ENCODE peak calls at places on chromosomes 7 and 10, in five cellular contexts. D is vagina; X is naive thymus-derived CD4-positive, alpha-beta T cell; R is esophagus squamous epithelium; H is CD8-positive, alpha-beta T cell. S is an unnamed sample.

GRCh38 chr7:111210996-111211395 is 120.1 kb downstream of the LRRN3 start:
- DNase-seq in H (no peak), X (no peak), D (no peak), R (no peak), S (no peak)

GRCh38 chr10:1434202-1434601 is 303.1 kb downstream of the ADARB2 start:
- DNase-seq in H (no peak), X (no peak), D (peak; percentile 82), R (no peak), S (no peak)

GRCh38 chr7:152968003-152968402 is 208.5 kb downstream of the ACTR3B start:
- DNase-seq in X (no peak), D (no peak), H (no peak), R (no peak), S (no peak)

GRCh38 chr7:73799282-73800141 is 29.4 kb upstream of the CLDN3 start:
- DNase-seq in X (no peak), D (no peak), H (no peak), R (no peak), S (no peak)

GRCh38 chr10:117541909-117542705 is 439 bp upstream of the EMX2 start:
- DNase-seq in D (no peak), X (no peak), R (no peak), H (no peak), S (peak; percentile 89)

GRCh38 chr7:148941598-148942280 is 57.6 kb upstream of the EZH2 start:
- DNase-seq in X (peak; percentile 64), D (no peak), H (peak; percentile 57), R (no peak), S (peak; percentile 70)

GRCh38 chr10:29947701-29948060 is 111.7 kb downstream of the JCAD start:
- DNase-seq in X (no peak), R (no peak), H (no peak), D (no peak), S (no peak)

GRCh38 chr7:38217672-38218071 is 39.6 kb downstream of the STARD3NL start:
- DNase-seq in D (no peak), R (no peak), X (no peak), H (no peak), S (no peak)

GRCh38 chr7:31782411-31782991 is 95.5 kb downstream of the PPP1R17 start:
- DNase-seq in X (no peak), R (no peak), H (no peak), D (no peak), S (no peak)

GRCh38 chr10:123916775-123917174 is 25.2 kb upstream of the CPXM2 start:
- DNase-seq in D (no peak), H (no peak), R (no peak), X (no peak), S (no peak)

GRCh38 chr10:120940299-120940900 is 89.2 kb downstream of the WDR11 start:
- DNase-seq in X (no peak), D (no peak), R (no peak), H (no peak), S (no peak)

GRCh38 chr7:636396-636795 is 90.1 kb upstream of the DNAAF5 start:
- DNase-seq in D (no peak), H (peak; percentile 47), R (no peak), X (peak; percentile 22), S (no peak)

GRCh38 chr10:79927111-79927828 is 21.6 kb downstream of the SFTPD start:
- DNase-seq in D (no peak), H (no peak), X (no peak), R (no peak), S (no peak)

GRCh38 chr7:117808910-117809705 is 64.1 kb downstream of the CTTNBP2 start:
- DNase-seq in D (no peak), H (no peak), X (no peak), R (no peak), S (no peak)

GRCh38 chr10:50653142-50653541 is 29.4 kb upstream of the SGMS1 start:
- DNase-seq in X (peak; percentile 18), H (peak; percentile 31), D (no peak), R (no peak), S (no peak)

GRCh38 chr7:67377939-67378862 is 381.6 kb downstream of the TYW1 start:
- DNase-seq in H (peak; percentile 58), X (peak; percentile 43), R (peak; percentile 2), D (no peak), S (peak; percentile 75)

GRCh38 chr10:119653209-119653608 is 2.0 kb downstream of the BAG3 start:
- DNase-seq in H (no peak), R (no peak), D (no peak), X (peak; percentile 57), S (no peak)

GRCh38 chr7:149071641-149072437 is 18.7 kb downstream of the ZNF786 start:
- DNase-seq in H (peak; percentile 49), X (peak; percentile 49), R (no peak), D (no peak), S (peak; percentile 69)

GRCh38 chr10:14436233-14436632 is 105.5 kb upstream of the FRMD4A start:
- DNase-seq in H (no peak), R (no peak), D (no peak), X (no peak), S (no peak)

GRCh38 chr10:102235598-102235920 is 5.8 kb downstream of the PITX3 start:
- DNase-seq in X (no peak), H (no peak), D (no peak), R (no peak), S (no peak)

GRCh38 chr7:44309271-44310091 is 15.9 kb downstream of the CAMK2B start:
- DNase-seq in X (peak; percentile 11), H (peak; percentile 25), R (no peak), D (no peak), S (peak; percentile 86)

GRCh38 chr7:93968911-93969620 is 35.1 kb downstream of the BET1 start:
- DNase-seq in D (no peak), H (no peak), X (no peak), R (no peak), S (no peak)

GRCh38 chr10:54613162-54613561 is 187.9 kb downstream of the PCDH15 start:
- DNase-seq in R (no peak), D (no peak), H (no peak), X (no peak), S (no peak)

GRCh38 chr7:86975449-86975848 is 84.0 kb downstream of the ELAPOR2 start:
- DNase-seq in X (no peak), R (no peak), D (no peak), H (no peak), S (no peak)

GRCh38 chr7:112868609-112869008 is 78.4 kb upstream of the TMEM168 start:
- DNase-seq in X (no peak), H (no peak), D (no peak), R (no peak), S (no peak)

GRCh38 chr10:130111115-130111847 is 651 bp upstream of the C10orf143 start:
- DNase-seq in X (peak; percentile 97), R (peak; percentile 96), D (peak; percentile 98), H (peak; percentile 95), S (peak; percentile 97)

GRCh38 chr7:99352247-99352646 is 22.3 kb upstream of the ARPC1B start:
- DNase-seq in D (no peak), R (no peak), X (no peak), H (no peak), S (no peak)

GRCh38 chr10:43259248-43259980 is 7.5 kb downstream of the RASGEF1A start:
- DNase-seq in R (no peak), H (peak; percentile 9), D (no peak), X (no peak), S (no peak)

GRCh38 chr7:71486856-71487628 is 355.1 kb downstream of the GALNT17 start:
- DNase-seq in X (no peak), R (no peak), H (no peak), D (no peak), S (peak; percentile 76)

GRCh38 chr7:41256186-41256945 is 446.5 kb downstream of the INHBA start:
- DNase-seq in D (no peak), R (no peak), X (no peak), H (no peak), S (no peak)

GRCh38 chr10:130372866-130373265 is 236.7 kb downstream of the GLRX3 start:
- DNase-seq in X (no peak), H (no peak), R (no peak), D (no peak), S (no peak)

GRCh38 chr7:2955177-2955768 is 88.4 kb downstream of the CARD11 start:
- DNase-seq in D (no peak), H (no peak), R (no peak), X (no peak), S (no peak)

GRCh38 chr10:79313911-79314439 is 33.3 kb upstream of the PPIF start:
- DNase-seq in R (no peak), H (no peak), D (no peak), X (no peak), S (peak; percentile 46)

GRCh38 chr7:105653441-105654005 is 72.2 kb upstream of the EFCAB10 start:
- DNase-seq in X (no peak), R (no peak), D (no peak), H (no peak), S (no peak)
- H3K4me1 ChIP-seq in X (peaks cover 5% of the 10 kb centered on the region), R (peaks cover 16% of the 10 kb centered on the region), D (peaks cover 65% of the 10 kb centered on the region), H (no peaks in the 10 kb centered on the region), S (peaks cover 27% of the 10 kb centered on the region)

GRCh38 chr10:31033166-31033565 is 1.5 kb upstream of the ZNF438 start:
- DNase-seq in R (no peak), H (no peak), D (no peak), X (no peak), S (peak; percentile 31)
- H3K4me3 ChIP-seq in R (no peak overlapping the region), H (no peak overlapping the region), D (peak overlapping the region; percentile 61), X (no peak overlapping the region), S (peak overlapping the region; percentile 79)

GRCh38 chr7:159015081-159015893 is 129.4 kb downstream of the VIPR2 start:
- DNase-seq in H (no peak), X (no peak), R (no peak), D (no peak), S (peak; percentile 77)
- H3K27ac ChIP-seq in H (no peak overlapping the region), X (no peak overlapping the region), R (peak overlapping the region; percentile 85), D (peak overlapping the region; percentile 70), S (peak overlapping the region; percentile 64)

GRCh38 chr7:50208335-50208982 is 96.1 kb upstream of the IKZF1 start:
- DNase-seq in X (no peak), D (no peak), R (no peak), H (no peak), S (no peak)
- H3K4me1 ChIP-seq in X (peaks cover 22% of the 10 kb centered on the region), D (no peaks in the 10 kb centered on the region), R (no peaks in the 10 kb centered on the region), H (peaks cover 92% of the 10 kb centered on the region), S (no peaks in the 10 kb centered on the region)

GRCh38 chr10:103969857-103970627 is 3.1 kb downstream of the SLK start:
- DNase-seq in X (no peak), H (no peak), D (no peak), R (no peak), S (no peak)
- H3K4me3 ChIP-seq in X (peak overlapping the region; percentile 81), H (peak overlapping the region; percentile 18), D (peak overlapping the region; percentile 88), R (peak overlapping the region; percentile 99), S (peak overlapping the region; percentile 97)

DNA sequence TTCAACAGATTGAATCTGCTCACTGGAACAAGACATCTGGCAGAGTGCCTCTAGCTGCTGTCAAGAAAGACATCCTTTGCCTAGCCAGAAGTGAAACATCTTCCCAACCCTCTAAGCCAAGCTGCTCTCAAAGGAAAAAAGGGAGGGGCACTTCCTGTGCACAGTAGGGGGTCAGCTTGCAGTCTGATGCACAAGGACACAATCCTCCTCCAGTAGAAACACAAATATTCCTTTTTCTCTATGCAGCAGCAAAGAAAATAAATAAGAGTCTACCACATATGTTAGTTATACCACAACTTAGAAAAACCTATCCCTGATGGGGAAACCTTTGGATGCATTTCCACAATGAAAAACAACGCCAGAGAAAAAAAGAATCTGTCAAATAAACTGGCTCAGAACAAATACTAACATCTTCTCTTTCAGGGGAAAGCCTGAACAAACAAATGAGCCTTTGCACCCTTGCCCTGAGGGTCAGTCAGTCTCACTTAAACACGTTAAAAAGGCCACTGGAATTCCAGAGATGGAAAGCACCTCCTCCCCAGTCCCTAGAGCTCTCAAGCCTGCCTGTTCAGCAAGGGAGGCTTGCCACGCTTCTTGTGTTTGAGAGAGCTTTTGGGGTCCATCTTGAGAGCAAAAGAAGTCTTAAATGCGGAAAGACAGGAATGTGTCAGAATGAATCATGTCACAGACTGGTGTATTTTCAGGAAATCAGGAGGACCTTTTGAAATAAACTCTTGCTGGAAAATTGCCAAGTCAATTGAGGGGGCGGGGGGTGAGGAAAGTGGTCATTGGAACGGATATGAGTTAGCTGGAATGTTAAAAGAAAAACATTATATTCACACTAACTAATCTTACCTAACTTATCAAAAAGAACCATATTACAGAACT is 7.5 kb downstream of the LAMB1 start:
- DNase-seq in R (no peak), X (no peak), H (no peak), D (no peak), S (no peak)
- H3K27ac ChIP-seq in R (peak overlapping the region; percentile 69), X (no peak overlapping the region), H (no peak overlapping the region), D (peak overlapping the region; percentile 31), S (no peak overlapping the region)

S was measured in psoas muscle.